ENCODE peak calls at places on chromosomes 16 and 17, in six cellular contexts. S is K562, G is stomach, N is transverse colon, Z is SK-N-SH, V is prostate gland. J is an unnamed sample.

GRCh38 chr16:27781981-27782880 is 232.3 kb downstream of the KATNIP start:
- DNase-seq in G (no peak), S (no peak), V (no peak), Z (no peak), N (no peak), J (no peak)

GRCh38 chr17:18380471-18381157 is 3.0 kb downstream of the EVPLL start:
- DNase-seq in N (no peak), V (no peak), Z (no peak), G (no peak), S (no peak), J (no peak)

GRCh38 chr16:55494994-55495421 is 13.9 kb upstream of the LPCAT2 start:
- DNase-seq in S (no peak), N (peak; percentile 45), V (no peak), Z (peak; percentile 77), G (peak; percentile 51), J (peak; percentile 90)

GRCh38 chr16:21302898-21303528 is 24.9 kb upstream of the CRYM start:
- DNase-seq in N (peak; percentile 22), S (peak; percentile 33), V (no peak), Z (no peak), G (no peak), J (no peak)

GRCh38 chr16:77009453-77009852 is 181.5 kb upstream of the MON1B start:
- DNase-seq in V (no peak), N (no peak), G (no peak), Z (no peak), S (no peak), J (no peak)

GRCh38 chr17:31371511-31372097 is 19.9 kb upstream of the RAB11FIP4 start:
- DNase-seq in N (no peak), V (no peak), G (no peak), S (no peak), Z (no peak), J (no peak)

GRCh38 chr17:61451538-61452300 is 503 bp upstream of the TBX4 start:
- DNase-seq in G (no peak), S (no peak), Z (no peak), V (no peak), N (no peak), J (no peak)

GRCh38 chr16:12295395-12295794 is 318.9 kb downstream of the SNX29 start:
- DNase-seq in G (no peak), V (no peak), N (no peak), S (no peak), Z (no peak), J (no peak)

GRCh38 chr16:55499951-55500350 is 8.9 kb upstream of the LPCAT2 start:
- DNase-seq in N (no peak), Z (no peak), S (peak; percentile 1), V (no peak), G (no peak), J (peak; percentile 87)

GRCh38 chr17:27207073-27207511 is 86.8 kb upstream of the WSB1 start:
- DNase-seq in N (no peak), V (no peak), G (no peak), S (no peak), Z (no peak), J (no peak)

GRCh38 chr16:87809150-87809902 is 43.5 kb upstream of the KLHDC4 start:
- DNase-seq in V (no peak), N (peak; percentile 13), Z (no peak), S (no peak), G (no peak), J (no peak)

GRCh38 chr17:79760197-79760906 is 17.6 kb upstream of the CBX2 start:
- DNase-seq in N (no peak), Z (no peak), V (no peak), S (no peak), G (no peak), J (no peak)

GRCh38 chr17:45775148-45775547 is 9.0 kb upstream of the CRHR1 start:
- DNase-seq in G (no peak), V (no peak), N (no peak), S (no peak), Z (no peak), J (no peak)

GRCh38 chr17:50834786-50835562 is 412 bp upstream of the WFIKKN2 start:
- DNase-seq in V (no peak), N (no peak), S (no peak), Z (no peak), G (no peak), J (no peak)

GRCh38 chr16:58011652-58012051 is 10.4 kb downstream of the USB1 start:
- DNase-seq in G (no peak), Z (no peak), V (no peak), N (no peak), S (no peak), J (no peak)

GRCh38 chr17:14352139-14352538 is 51.3 kb downstream of the HS3ST3B1 start:
- DNase-seq in N (no peak), Z (no peak), S (no peak), V (no peak), G (no peak), J (no peak)

GRCh38 chr16:2976673-2977072 is 3.6 kb downstream of the PKMYT1 start:
- DNase-seq in V (no peak), S (no peak), G (no peak), Z (no peak), N (no peak), J (no peak)

GRCh38 chr16:89006036-89006752 is 29.2 kb upstream of the CBFA2T3 start:
- DNase-seq in G (no peak), N (no peak), Z (peak; percentile 27), S (no peak), V (no peak), J (no peak)

GRCh38 chr16:85637061-85637807 is 24.1 kb downstream of the GSE1 start:
- DNase-seq in S (no peak), G (no peak), N (no peak), Z (no peak), V (no peak), J (no peak)

GRCh38 chr16:89944773-89945172 is 3.8 kb upstream of the DEF8 start:
- DNase-seq in S (no peak), G (no peak), V (no peak), N (no peak), Z (no peak), J (no peak)

GRCh38 chr17:76182016-76182764 is 41.1 kb upstream of the FOXJ1 start:
- DNase-seq in Z (peak; percentile 94), V (peak; percentile 83), S (peak; percentile 81), N (peak; percentile 93), G (peak; percentile 91), J (peak; percentile 98)

GRCh38 chr16:50591209-50591608 is 43.0 kb downstream of the NKD1 start:
- DNase-seq in S (no peak), Z (no peak), N (no peak), G (no peak), V (no peak), J (no peak)

GRCh38 chr17:19263621-19264010 is 26.4 kb downstream of the EPN2 start:
- DNase-seq in G (no peak), V (no peak), N (no peak), Z (no peak), S (no peak), J (no peak)

GRCh38 chr17:4899341-4900230 is at the start of gene C17orf107:
- DNase-seq in G (peak; percentile 91), N (peak; percentile 90), S (no peak), V (peak; percentile 88), Z (no peak), J (peak; percentile 95)
- TF ChIP-seq POLR2AphosphoS5 in G (no peak), N (peak; percentile 34), S (no peak), V (peak; percentile 53), Z (no peak), J (peak; percentile 52)

DNA sequence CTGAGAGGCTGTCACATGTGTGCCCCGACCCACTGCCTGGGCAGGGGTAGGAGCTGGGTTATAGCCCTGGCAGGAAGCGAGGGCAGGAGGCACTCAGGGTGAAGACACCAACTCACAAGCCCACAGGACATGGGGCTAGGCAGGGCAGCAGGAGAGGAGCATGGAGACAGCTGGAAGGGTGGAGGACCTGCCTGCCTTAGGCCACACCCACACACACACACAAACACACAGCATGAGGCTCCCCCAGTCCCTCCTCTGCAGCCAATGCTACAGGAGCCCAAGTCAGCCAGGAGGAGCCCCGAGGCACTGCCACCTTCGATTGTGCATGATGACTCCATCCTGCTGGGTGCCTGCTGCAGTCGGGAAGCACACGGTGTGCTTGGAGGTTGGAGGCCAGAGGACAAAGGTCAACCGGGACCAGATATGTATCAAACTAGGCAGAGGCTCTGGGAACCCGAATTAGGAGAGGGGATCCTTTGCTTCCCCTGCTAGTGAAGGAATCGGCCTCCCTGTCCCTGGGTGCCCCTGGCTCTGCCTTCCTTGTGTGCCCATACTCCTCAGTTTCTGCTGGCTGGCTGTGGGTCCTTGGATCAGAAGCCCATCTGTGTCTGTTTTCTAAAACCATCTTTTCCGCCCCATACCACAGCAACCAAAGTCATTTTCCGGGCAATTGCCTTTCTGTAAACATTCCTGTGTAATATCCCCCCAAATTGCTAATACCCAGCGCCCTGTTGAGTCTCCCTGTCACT is 20.5 kb downstream of the SRCIN1 start:
- DNase-seq in Z (no peak), N (peak; percentile 17), G (no peak), S (peak; percentile 41), V (no peak), J (no peak)
- H3K27ac ChIP-seq in Z (no peak overlapping the region), N (no peak overlapping the region), G (no peak overlapping the region), S (no peak overlapping the region), V (no peak overlapping the region), J (no peak overlapping the region)

GRCh38 chr17:71171270-71171669 is 949.5 kb upstream of the SOX9 start:
- DNase-seq in G (no peak), Z (no peak), S (no peak), N (no peak), V (no peak), J (no peak)
- H3K27me3 ChIP-seq in G (no peaks in the 10 kb centered on the region), Z (no peaks in the 10 kb centered on the region), S (no peaks in the 10 kb centered on the region), N (no peaks in the 10 kb centered on the region), V (no peaks in the 10 kb centered on the region), J (no peaks in the 10 kb centered on the region)

DNA sequence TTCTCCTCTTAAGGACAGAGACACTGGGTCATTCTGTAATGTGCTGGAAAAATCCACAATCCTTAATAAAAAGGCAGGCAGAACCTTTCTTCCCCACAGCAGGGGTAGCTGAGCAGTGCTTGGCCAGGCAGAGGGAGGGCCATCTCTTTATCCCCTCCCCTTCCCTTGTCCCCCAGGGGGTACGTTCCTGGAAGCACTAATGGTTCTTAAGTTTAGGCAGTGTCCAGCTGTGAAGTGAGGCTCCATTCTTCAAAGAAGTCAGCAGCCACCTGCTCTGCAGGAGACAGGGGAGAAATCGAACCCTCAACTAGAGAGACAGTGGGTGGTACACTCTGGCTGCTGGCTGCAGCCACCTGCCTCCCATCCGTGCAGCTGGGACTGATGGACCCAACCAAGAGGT is 533.9 kb upstream of the CDH11 start:
- DNase-seq in Z (no peak), N (no peak), S (no peak), V (no peak), G (no peak), J (no peak)
- TF ChIP-seq POLR2AphosphoS5 in Z (no peak), N (no peak), S (no peak), V (no peak), G (no peak), J (no peak)

GRCh38 chr16:56605475-56605874 is 2.9 kb upstream of the MT2A start:
- DNase-seq in S (no peak), G (no peak), V (no peak), N (no peak), Z (no peak), J (no peak)
- H3K27ac ChIP-seq in S (no peak overlapping the region), G (peak overlapping the region; percentile 92), V (peak overlapping the region; percentile 86), N (peak overlapping the region; percentile 90), Z (peak overlapping the region; percentile 96), J (peak overlapping the region; percentile 96)